ENCODE peak calls at places on chromosomes 1 and 21, in ten cellular contexts. O is cardiac muscle cell; L is heart left ventricle; J is neuronal stem cell; I is HCT116; A is spleen; R is naive thymus-derived CD4-positive, alpha-beta T cell; P is suprapubic skin; N is fibroblast of lung; U is ovary. Z is an unnamed sample.

GRCh38 chr1:211739671-211740411 is 64.4 kb upstream of the NEK2 start:
- DNase-seq in O (no peak), L (no peak), J (no peak), I (no peak), A (no peak), R (no peak), P (no peak), N (no peak), U (no peak), Z (peak; percentile 44)

GRCh38 chr1:57086141-57086540 is 120.3 kb upstream of the C8B start:
- DNase-seq in O (no peak), L (no peak), J (no peak), I (no peak), A (no peak), R (no peak), P (no peak), N (no peak), U (no peak), Z (no peak)

GRCh38 chr21:15272591-15272990 is 207.8 kb upstream of the NRIP1 start:
- DNase-seq in O (no peak), L (no peak), J (no peak), I (no peak), A (no peak), R (no peak), P (no peak), N (no peak), U (no peak), Z (no peak)

GRCh38 chr1:8154621-8155052 is 128.5 kb upstream of the ERRFI1 start:
- DNase-seq in O (peak; percentile 27), L (no peak), J (peak; percentile 5), I (peak; percentile 85), A (no peak), R (no peak), P (no peak), N (peak; percentile 68), U (no peak), Z (no peak)

GRCh38 chr1:162200096-162200847 is 130.8 kb downstream of the NOS1AP start:
- DNase-seq in O (no peak), L (no peak), J (no peak), I (no peak), A (no peak), R (no peak), P (no peak), N (no peak), U (no peak), Z (no peak)

GRCh38 chr1:184035719-184036516 is 1.6 kb downstream of the COLGALT2 start:
- DNase-seq in O (no peak), L (peak; percentile 60), J (no peak), I (no peak), A (peak; percentile 74), R (peak; percentile 2), P (no peak), N (no peak), U (no peak), Z (no peak)

GRCh38 chr1:221510793-221511503 is 230.9 kb downstream of the DUSP10 start:
- DNase-seq in O (peak; percentile 29), L (no peak), J (no peak), I (no peak), A (no peak), R (no peak), P (no peak), N (no peak), U (no peak), Z (no peak)

GRCh38 chr1:28135910-28136635 is 40.4 kb downstream of the PTAFR start:
- DNase-seq in O (no peak), L (no peak), J (no peak), I (no peak), A (peak; percentile 45), R (no peak), P (no peak), N (no peak), U (no peak), Z (no peak)

GRCh38 chr1:85042413-85042812 is 5.9 kb downstream of the MCOLN3 start:
- DNase-seq in O (no peak), L (no peak), J (no peak), I (no peak), A (no peak), R (no peak), P (no peak), N (no peak), U (no peak), Z (no peak)

GRCh38 chr21:26119906-26120305 is 50.7 kb downstream of the APP start:
- DNase-seq in O (no peak), L (no peak), J (no peak), I (no peak), A (no peak), R (no peak), P (no peak), N (no peak), U (no peak), Z (no peak)

GRCh38 chr1:110756506-110756905 is 81.8 kb upstream of the KCNA3 start:
- DNase-seq in O (no peak), L (peak; percentile 59), J (no peak), I (no peak), A (no peak), R (no peak), P (no peak), N (peak; percentile 10), U (no peak), Z (no peak)

GRCh38 chr1:186102559-186103148 is 272.4 kb downstream of the TPR start:
- DNase-seq in O (peak; percentile 6), L (peak; percentile 30), J (no peak), I (no peak), A (no peak), R (no peak), P (no peak), N (peak; percentile 73), U (no peak), Z (no peak)

GRCh38 chr1:80776286-80776685 is 1024.4 kb upstream of the ADGRL2 start:
- DNase-seq in O (no peak), L (no peak), J (no peak), I (no peak), A (no peak), R (no peak), P (no peak), N (no peak), U (no peak), Z (no peak)

GRCh38 chr21:39979321-39979720 is 112.1 kb downstream of the PCP4 start:
- DNase-seq in O (no peak), L (no peak), J (no peak), I (no peak), A (no peak), R (no peak), P (no peak), N (no peak), U (no peak), Z (no peak)

GRCh38 chr1:156748670-156749428 is 2.6 kb downstream of the HDGF start:
- DNase-seq in O (peak; percentile 57), L (peak; percentile 82), J (no peak), I (no peak), A (no peak), R (no peak), P (no peak), N (peak; percentile 70), U (peak; percentile 75), Z (no peak)

GRCh38 chr1:248348475-248348874 is at the start of gene OR14C36:
- DNase-seq in O (no peak), L (no peak), J (no peak), I (no peak), A (no peak), R (no peak), P (no peak), N (no peak), U (no peak), Z (no peak)

GRCh38 chr1:248343451-248343850 is 5.1 kb upstream of the OR14C36 start:
- DNase-seq in O (no peak), L (no peak), J (no peak), I (no peak), A (no peak), R (no peak), P (no peak), N (no peak), U (no peak), Z (no peak)
- H3K4me1 ChIP-seq in O (no peaks in the 10 kb centered on the region), L (no peaks in the 10 kb centered on the region), J (no peaks in the 10 kb centered on the region), I (no peaks in the 10 kb centered on the region), A (no peaks in the 10 kb centered on the region), R (no peaks in the 10 kb centered on the region), P (no peaks in the 10 kb centered on the region), N (no peaks in the 10 kb centered on the region), U (no peaks in the 10 kb centered on the region), Z (no peaks in the 10 kb centered on the region)

GRCh38 chr1:67815303-67816095 is 17.8 kb downstream of the GNG12 start:
- DNase-seq in O (no peak), L (no peak), J (no peak), I (no peak), A (no peak), R (no peak), P (no peak), N (no peak), U (no peak), Z (no peak)
- H3K4me3 ChIP-seq in O (no peak overlapping the region), L (no peak overlapping the region), J (no peak overlapping the region), I (no peak overlapping the region), A (no peak overlapping the region), R (no peak overlapping the region), P (no peak overlapping the region), N (no peak overlapping the region), U (no peak overlapping the region), Z (no peak overlapping the region)

GRCh38 chr1:226990133-226990716 is 50.1 kb downstream of the COQ8A start:
- DNase-seq in O (no peak), L (peak; percentile 38), J (no peak), I (no peak), A (peak; percentile 88), R (peak; percentile 8), P (no peak), N (no peak), U (peak; percentile 51), Z (no peak)
- H3K4me1 ChIP-seq in O (peaks cover 74% of the 10 kb centered on the region), L (peaks cover 42% of the 10 kb centered on the region), J (peaks cover 6% of the 10 kb centered on the region), I (no peaks in the 10 kb centered on the region), A (peaks cover 21% of the 10 kb centered on the region), R (no peaks in the 10 kb centered on the region), P (peaks cover 21% of the 10 kb centered on the region), N (no peaks in the 10 kb centered on the region), U (peaks cover 6% of the 10 kb centered on the region), Z (peaks cover 18% of the 10 kb centered on the region)

GRCh38 chr1:77394166-77394565 is 112.3 kb downstream of the AK5 start:
- DNase-seq in O (no peak), L (no peak), J (no peak), I (no peak), A (no peak), R (no peak), P (no peak), N (no peak), U (no peak), Z (no peak)
- H3K4me3 ChIP-seq in O (no peak overlapping the region), L (no peak overlapping the region), J (no peak overlapping the region), I (no peak overlapping the region), A (no peak overlapping the region), R (no peak overlapping the region), P (no peak overlapping the region), N (no peak overlapping the region), U (no peak overlapping the region), Z (no peak overlapping the region)

GRCh38 chr1:218347713-218348627 is 2.8 kb downstream of the TGFB2 start:
- DNase-seq in O (peak; percentile 78), L (no peak), J (no peak), I (no peak), A (no peak), R (no peak), P (no peak), N (peak; percentile 38), U (no peak), Z (no peak)
- H3K4me1 ChIP-seq in O (peaks cover 29% of the 10 kb centered on the region), L (peaks cover 56% of the 10 kb centered on the region), J (peaks cover 7% of the 10 kb centered on the region), I (no peaks in the 10 kb centered on the region), A (peaks cover 60% of the 10 kb centered on the region), R (peaks cover 4% of the 10 kb centered on the region), P (peaks cover 48% of the 10 kb centered on the region), N (no peaks in the 10 kb centered on the region), U (peaks cover 2% of the 10 kb centered on the region), Z (peaks cover 46% of the 10 kb centered on the region)